ENCODE peak calls at places on chromosomes 16 and 17, in nine cellular contexts. W is CD8-positive, alpha-beta T cell; Z is AG10803; Y is body of pancreas; Q is GM06990; X is heart right ventricle; V is ascending aorta; T is GM12865; G is fibroblast of mammary gland. P is an unnamed sample.

GRCh38 chr17:30429155-30429554 is 48.1 kb upstream of the GOSR1 start:
- DNase-seq in G (peak), Q (no peak), V (no peak), Y (no peak), Z (peak), W (no peak), T (no peak), X (no peak), P (peak)

GRCh38 chr16:48133455-48134226 is 22.2 kb downstream of the ABCC12 start:
- DNase-seq in Z (no peak), X (no peak), V (no peak), T (no peak), G (no peak), Q (no peak), Y (peak), W (no peak), P (no peak)

GRCh38 chr16:11390573-11391495 is 45.6 kb downstream of the RMI2 start:
- DNase-seq in W (no peak), X (no peak), Q (no peak), G (no peak), Z (no peak), V (no peak), Y (no peak), T (no peak), P (no peak)

GRCh38 chr17:74815671-74816370 is 39.7 kb upstream of the NAT9 start:
- DNase-seq in Z (no peak), V (no peak), Q (no peak), W (peak), X (no peak), G (no peak), T (no peak), Y (no peak), P (no peak)

GRCh38 chr16:27404163-27404823 is 2.3 kb downstream of the IL21R start:
- DNase-seq in G (no peak), Z (no peak), Y (no peak), Q (no peak), T (peak), V (no peak), X (no peak), W (no peak), P (no peak)

GRCh38 chr16:15556130-15556529 is 86.8 kb downstream of the MARF1 start:
- DNase-seq in W (no peak), X (no peak), V (no peak), Z (no peak), T (no peak), G (no peak), Q (no peak), Y (no peak), P (no peak)

GRCh38 chr16:64702415-64702814 is 419.4 kb downstream of the CDH11 start:
- DNase-seq in V (no peak), Y (no peak), T (no peak), Q (no peak), G (no peak), W (no peak), Z (no peak), X (no peak), P (no peak)

GRCh38 chr16:3691778-3692177 is 25.5 kb downstream of the TRAP1 start:
- DNase-seq in W (no peak), V (no peak), X (no peak), T (no peak), G (peak), Y (no peak), Q (no peak), Z (peak), P (no peak)

GRCh38 chr16:24721830-24722238 is 7.6 kb upstream of the TNRC6A start:
- DNase-seq in W (no peak), G (peak), Z (no peak), Q (no peak), Y (no peak), V (no peak), T (no peak), X (no peak), P (no peak)

GRCh38 chr16:75337430-75337829 is 86.0 kb upstream of the BCAR1 start:
- DNase-seq in T (no peak), W (no peak), X (no peak), Y (no peak), V (no peak), Z (no peak), Q (no peak), G (no peak), P (no peak)

GRCh38 chr17:7285679-7286078 is 4.2 kb downstream of the SLC2A4 start:
- DNase-seq in V (no peak), Y (no peak), Q (no peak), G (no peak), W (no peak), Z (no peak), T (no peak), X (no peak), P (no peak)

GRCh38 chr16:55012793-55013192 is 82.1 kb downstream of the IRX5 start:
- DNase-seq in X (no peak), Q (no peak), W (no peak), Y (no peak), T (no peak), G (no peak), Z (no peak), V (no peak), P (no peak)

GRCh38 chr16:10039220-10040096 is 142.8 kb downstream of the GRIN2A start:
- DNase-seq in X (peak), Q (peak), W (no peak), T (peak), V (no peak), Z (peak), G (peak), Y (peak), P (no peak)

GRCh38 chr16:82152641-82153094 is 17.4 kb downstream of the MPHOSPH6 start:
- DNase-seq in Y (no peak), V (no peak), G (peak), Q (no peak), T (no peak), X (no peak), W (no peak), Z (no peak), P (peak)

GRCh38 chr17:66255112-66255511 is 25.9 kb upstream of the APOH start:
- DNase-seq in X (peak), G (peak), Z (peak), W (peak), Q (peak), Y (peak), T (peak), V (no peak), P (peak)

GRCh38 chr17:44591223-44591622 is 33.9 kb downstream of the FZD2 start:
- DNase-seq in G (no peak), X (no peak), V (no peak), W (no peak), Y (no peak), T (no peak), Q (no peak), Z (no peak), P (peak)

GRCh38 chr16:88570691-88571092 is 489 bp downstream of the ZC3H18 start:
- DNase-seq in W (peak), Y (no peak), Z (no peak), X (no peak), T (peak), V (no peak), G (no peak), Q (peak), P (peak)

GRCh38 chr16:20325005-20325404 is 2.3 kb downstream of the GP2 start:
- DNase-seq in W (no peak), T (no peak), V (no peak), Y (peak), Q (no peak), X (no peak), Z (no peak), G (no peak), P (no peak)

GRCh38 chr17:48322060-48322459 is 108.0 kb downstream of the SKAP1 start:
- DNase-seq in Q (no peak), T (no peak), W (no peak), Y (no peak), X (no peak), G (peak), Z (peak), V (no peak), P (peak)

GRCh38 chr17:80029235-80029974 is 6.3 kb downstream of the TBC1D16 start:
- DNase-seq in G (peak), Q (no peak), V (peak), X (peak), W (no peak), Z (peak), Y (peak), T (no peak), P (peak)

GRCh38 chr17:49180303-49180702 is 30.1 kb downstream of the GNGT2 start:
- DNase-seq in Q (no peak), W (peak), G (peak), V (no peak), T (peak), Y (peak), Z (peak), X (peak), P (peak)

GRCh38 chr17:45430738-45431530 is 1.7 kb downstream of the ARHGAP27 start:
- DNase-seq in T (peak), Q (peak), Y (peak), V (no peak), G (no peak), Z (no peak), X (no peak), W (no peak), P (no peak)

GRCh38 chr16:68825427-68825826 is 17.9 kb upstream of the TANGO6 start:
- DNase-seq in V (no peak), Y (no peak), Z (no peak), T (no peak), G (no peak), Q (no peak), W (no peak), X (no peak), P (no peak)

GRCh38 chr17:37299257-37299985 is 76.4 kb upstream of the C17orf78 start:
- DNase-seq in T (no peak), Z (peak), Q (no peak), G (peak), X (no peak), W (no peak), V (no peak), Y (no peak), P (peak)

DNA sequence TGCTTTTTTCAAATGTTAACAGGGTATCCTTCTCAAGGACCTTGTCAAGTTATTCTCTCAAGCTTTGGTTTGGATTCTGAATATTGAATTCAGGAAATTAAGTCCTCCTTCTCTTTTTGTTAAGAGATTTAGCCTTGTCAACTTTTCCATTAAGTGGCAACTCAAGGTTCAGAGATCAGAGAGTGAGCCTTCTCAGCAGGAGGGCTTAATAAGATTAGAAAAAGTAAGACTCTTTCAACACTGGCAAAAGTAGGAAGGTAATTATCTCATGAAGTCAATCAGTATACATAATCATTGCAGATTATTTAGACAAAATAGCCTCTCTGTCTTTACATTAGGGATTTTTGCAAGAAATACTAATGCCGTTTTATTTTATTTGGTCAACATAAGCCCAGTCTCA is 330.7 kb downstream of the KIF2B start:
- DNase-seq in X (no peak), Y (no peak), W (no peak), Q (no peak), V (no peak), Z (no peak), T (no peak), G (no peak), P (no peak)
- TF ChIP-seq CTCF in X (no peak), Y (no peak), W (no peak), Q (no peak), V (no peak), Z (no peak), T (no peak), G (no peak), P (no peak)

GRCh38 chr17:64388961-64389565 is 1.6 kb downstream of the PECAM1 start:
- DNase-seq in W (no peak), G (no peak), X (no peak), Z (no peak), Q (no peak), V (no peak), T (no peak), Y (no peak), P (no peak)
- H3K4me3 ChIP-seq in W (no peak), G (no peak), X (peak), Z (no peak), Q (no peak), V (peak), T (no peak), Y (no peak), P (peak)

GRCh38 chr16:79998143-79998542 is 397.6 kb upstream of the MAF start:
- DNase-seq in Z (no peak), G (no peak), X (no peak), W (no peak), V (no peak), Q (no peak), Y (no peak), T (no peak), P (no peak)

GRCh38 chr16:79995315-79995714 is 394.8 kb upstream of the MAF start:
- DNase-seq in X (no peak), Q (no peak), Y (no peak), V (no peak), Z (no peak), T (no peak), G (no peak), W (no peak), P (no peak)

GRCh38 chr16:79993810-79994209 is 393.3 kb upstream of the MAF start:
- DNase-seq in X (no peak), G (no peak), T (no peak), Y (no peak), W (no peak), V (no peak), Z (no peak), Q (no peak), P (no peak)

GRCh38 chr16:79994413-79994812 is 393.9 kb upstream of the MAF start:
- DNase-seq in X (no peak), T (no peak), Z (no peak), Y (no peak), V (no peak), G (no peak), W (no peak), Q (no peak), P (no peak)

DNA sequence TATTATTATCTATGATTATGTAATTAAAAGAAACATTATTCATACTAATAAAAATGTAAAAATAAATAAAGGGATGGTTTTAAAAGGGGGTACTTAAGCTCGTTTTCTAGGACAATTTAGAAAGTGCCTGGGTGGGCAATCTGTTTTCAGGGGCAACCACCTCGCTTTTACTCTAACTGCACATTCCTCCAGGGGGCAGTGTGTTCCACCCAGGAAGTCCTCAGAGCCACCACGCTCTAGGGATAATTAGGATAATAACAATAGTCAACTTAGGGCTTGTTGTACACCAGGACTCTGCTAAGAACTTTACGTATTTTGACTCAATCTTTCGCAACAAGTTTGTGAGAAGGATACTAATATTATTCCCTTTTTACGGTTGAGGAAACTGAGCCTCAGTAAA is 396.7 kb upstream of the MAF start:
- DNase-seq in T (peak), X (no peak), V (no peak), W (no peak), G (peak), Y (no peak), Z (peak), Q (no peak), P (peak)
- TF ChIP-seq CTCF in T (peak), X (peak), V (peak), W (no peak), G (peak), Y (no peak), Z (peak), Q (peak), P (peak)

DNA sequence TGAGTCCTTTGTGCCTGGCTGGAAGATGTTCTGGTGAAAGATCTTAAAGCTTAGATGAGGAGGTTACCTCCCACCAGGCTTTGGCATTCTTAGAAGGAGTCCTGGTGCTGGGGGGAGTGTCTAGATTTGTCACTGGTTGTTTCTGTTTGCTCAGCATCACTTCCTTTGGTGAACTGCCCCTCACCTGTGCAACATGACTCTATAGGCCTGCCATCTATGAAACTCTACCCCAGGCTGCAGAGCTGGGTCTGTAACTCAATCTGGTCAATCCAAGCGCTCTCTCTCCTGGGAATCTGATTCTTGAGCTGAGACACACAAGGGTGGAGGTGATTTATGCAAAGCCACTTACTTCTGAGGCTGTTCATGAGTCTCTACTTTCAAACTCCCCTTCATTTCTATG is 399.4 kb downstream of the NPIPA7 start:
- DNase-seq in G (no peak), X (no peak), Q (no peak), Y (no peak), T (no peak), V (no peak), W (no peak), Z (no peak), P (no peak)
- H3K4me3 ChIP-seq in G (no peak), X (no peak), Q (no peak), Y (no peak), T (no peak), V (no peak), W (no peak), Z (no peak), P (no peak)

GRCh38 chr17:50596191-50597037 is 35.9 kb downstream of the CACNA1G start:
- DNase-seq in Z (no peak), G (no peak), V (no peak), Q (no peak), W (no peak), Y (no peak), T (no peak), X (no peak), P (no peak)
- TF ChIP-seq CTCF in Z (no peak), G (peak), V (no peak), Q (peak), W (no peak), Y (no peak), T (peak), X (no peak), P (peak)